ENCODE peak calls at places on chromosomes 12 and 14, in six cellular contexts. K, Y, B, F, O and H are unnamed samples.

GRCh38 chr12:42450248-42450647 is 124.3 kb downstream of the PPHLN1 start:
- DNase-seq in F (no peak), O (no peak), K (no peak), Y (no peak), B (no peak), H (no peak)

GRCh38 chr12:10052111-10052913 is 21.8 kb downstream of the CLEC9A start:
- DNase-seq in K (no peak), O (no peak), B (no peak), Y (no peak), F (no peak), H (peak)

GRCh38 chr12:43789941-43790340 is 16.2 kb downstream of the TWF1 start:
- DNase-seq in Y (peak), K (no peak), O (peak), B (no peak), F (no peak), H (no peak)

GRCh38 chr12:19525236-19525635 is 85.9 kb downstream of the AEBP2 start:
- DNase-seq in O (no peak), K (no peak), F (no peak), B (no peak), Y (no peak), H (no peak)

GRCh38 chr14:33682746-33683145 is 268.1 kb downstream of the EGLN3 start:
- DNase-seq in B (peak), O (peak), K (no peak), Y (peak), F (no peak), H (no peak)

GRCh38 chr12:132471858-132472255 is 18.1 kb upstream of the FBRSL1 start:
- DNase-seq in Y (no peak), K (no peak), O (no peak), F (no peak), B (no peak), H (no peak)

GRCh38 chr12:52682938-52683574 is 2.8 kb upstream of the KRT1 start:
- DNase-seq in O (no peak), Y (no peak), B (no peak), F (no peak), K (no peak), H (no peak)

GRCh38 chr12:116982721-116983502 is 72.2 kb downstream of the FBXW8 start:
- DNase-seq in F (no peak), O (no peak), Y (no peak), B (no peak), K (no peak), H (no peak)

GRCh38 chr12:49887091-49887490 is 16.6 kb downstream of the FAIM2 start:
- DNase-seq in F (no peak), K (no peak), Y (no peak), O (no peak), B (no peak), H (no peak)

GRCh38 chr12:31900271-31900670 is 58.9 kb upstream of the RESF1 start:
- DNase-seq in K (no peak), F (no peak), O (no peak), Y (no peak), B (no peak), H (no peak)

GRCh38 chr14:64501326-64502171 is 2.1 kb downstream of the ZBTB25 start:
- DNase-seq in B (peak), F (no peak), Y (peak), O (peak), K (no peak), H (no peak)

GRCh38 chr12:75505706-75506312 is 5.6 kb downstream of the KRR1 start:
- DNase-seq in B (no peak), O (no peak), Y (peak), K (no peak), F (no peak), H (no peak)

GRCh38 chr12:45213107-45213506 is 2.8 kb upstream of the ANO6 start:
- DNase-seq in Y (no peak), O (no peak), K (no peak), B (no peak), F (no peak), H (no peak)
- TF ChIP-seq CTCF in Y (no peak), O (no peak), K (peak), B (no peak), F (no peak), H (no peak)

GRCh38 chr14:54640480-54640879 is 73.6 kb downstream of the SAMD4A start:
- DNase-seq in Y (no peak), B (no peak), K (no peak), F (no peak), O (no peak), H (no peak)

GRCh38 chr14:54642121-54642520 is 75.2 kb downstream of the SAMD4A start:
- DNase-seq in Y (no peak), F (no peak), B (no peak), K (no peak), O (no peak), H (no peak)

GRCh38 chr14:54646576-54647130 is 79.7 kb downstream of the SAMD4A start:
- DNase-seq in F (no peak), K (no peak), B (no peak), O (no peak), Y (no peak), H (no peak)

GRCh38 chr14:54643696-54644176 is 76.8 kb downstream of the SAMD4A start:
- DNase-seq in B (no peak), O (no peak), Y (no peak), K (no peak), F (peak), H (no peak)

GRCh38 chr14:54642950-54643695 is 76.2 kb downstream of the SAMD4A start:
- DNase-seq in K (no peak), B (no peak), F (peak), Y (peak), O (no peak), H (peak)
- TF ChIP-seq CTCF in K (no peak), B (no peak), F (peak), Y (no peak), O (peak), H (peak)

GRCh38 chr12:63064080-63064479 is 86.9 kb downstream of the AVPR1A start:
- DNase-seq in Y (peak), B (no peak), K (no peak), O (no peak), F (no peak), H (no peak)
- TF ChIP-seq CTCF in Y (no peak), B (no peak), K (no peak), O (no peak), F (no peak), H (no peak)

GRCh38 chr14:24817638-24818053 is 183.7 kb upstream of the GZMB start:
- DNase-seq in F (peak), K (no peak), Y (no peak), O (peak), B (no peak), H (no peak)
- TF ChIP-seq CTCF in F (peak), K (peak), Y (peak), O (peak), B (peak), H (peak)

GRCh38 chr14:35229495-35230089 is 62.6 kb upstream of the PSMA6 start:
- DNase-seq in O (no peak), B (no peak), K (no peak), Y (peak), F (no peak), H (peak)
- TF ChIP-seq CTCF in O (peak), B (peak), K (peak), Y (peak), F (peak), H (peak)

GRCh38 chr14:69285661-69286255 is 25.8 kb downstream of the GALNT16 start:
- DNase-seq in O (no peak), Y (no peak), K (no peak), B (no peak), F (no peak), H (no peak)

GRCh38 chr14:69289811-69290520 is 30.0 kb downstream of the GALNT16 start:
- DNase-seq in O (no peak), F (no peak), B (no peak), K (no peak), Y (no peak), H (no peak)

GRCh38 chr14:69288001-69288771 is 28.2 kb downstream of the GALNT16 start:
- DNase-seq in Y (peak), O (peak), F (peak), K (peak), B (peak), H (no peak)

GRCh38 chr14:69288956-69289705 is 29.2 kb downstream of the GALNT16 start:
- DNase-seq in K (no peak), Y (no peak), O (no peak), F (no peak), B (no peak), H (no peak)

DNA sequence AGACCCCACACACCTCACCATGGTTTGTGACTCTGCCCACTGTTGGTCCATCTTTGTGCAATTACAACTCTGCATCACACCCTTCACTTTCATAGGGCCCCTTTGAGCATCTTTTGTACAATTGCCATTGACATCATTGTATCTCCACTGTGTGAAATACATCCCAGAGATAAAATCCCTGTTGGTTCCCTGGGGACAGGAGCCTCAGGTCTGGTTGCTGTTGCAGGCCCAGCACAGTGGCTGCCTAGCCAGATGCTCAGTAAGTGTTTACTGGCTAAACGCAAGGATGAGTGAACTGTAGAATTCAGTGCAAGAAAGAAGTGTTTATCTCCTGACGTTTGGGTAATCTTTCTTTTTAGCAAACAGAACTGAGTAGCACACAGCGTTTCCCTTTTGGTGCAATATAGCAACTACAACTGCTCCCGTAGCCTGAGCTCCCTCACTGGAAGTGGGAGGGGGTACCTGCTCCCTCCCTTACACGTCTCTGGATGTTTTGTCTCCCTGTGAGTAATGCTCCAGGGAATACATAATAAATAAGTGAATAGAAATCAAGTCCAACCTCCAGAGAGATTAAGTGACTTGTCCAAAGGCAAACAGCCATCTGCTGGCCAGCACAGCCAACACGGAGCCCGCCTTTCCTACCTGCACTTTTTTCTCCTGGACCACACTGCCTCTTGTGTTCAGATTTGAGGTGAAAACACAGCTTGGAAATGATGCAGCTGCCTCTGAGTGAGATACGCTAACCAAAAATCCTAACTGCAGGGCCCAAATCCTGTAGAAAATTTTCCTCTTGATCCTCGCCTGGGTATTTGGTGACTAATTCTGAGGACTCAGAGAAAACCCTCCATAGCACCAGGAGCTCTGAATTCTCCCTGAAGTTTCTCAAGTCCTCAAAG is 27.4 kb downstream of the GALNT16 start:
- DNase-seq in F (peak), B (no peak), Y (no peak), O (no peak), K (no peak), H (no peak)
- TF ChIP-seq CTCF in F (no peak), B (no peak), Y (no peak), O (no peak), K (no peak), H (no peak)